ENCODE peak calls at places on chromosomes 13 and 19, in seven cellular contexts. P is stimulated activated naive CD8-positive, alpha-beta T cell treated with anti-CD3 and anti-CD28 coated beads, Interleukin-15, Interleukin-2, amounts not matched to agents 100 U/mL and 50 U/mL, for 24 hours; B is GM12864; F is adipocyte; H is GM04503; I is fibroblast of lung; N is NCI-H1694 treated with DMSO at 0.1 percent for 48 hours. R is an unnamed sample.

GRCh38 chr13:61600360-61601033 is 184.8 kb upstream of the PCDH20 start:
- DNase-seq in P (no peak), B (no peak), F (no peak), H (no peak), I (no peak), N (no peak), R (no peak)

GRCh38 chr13:21079761-21080730 is 18.7 kb upstream of the LATS2 start:
- DNase-seq in P (no peak), B (no peak), F (peak), H (peak), I (peak), N (no peak), R (no peak)

GRCh38 chr13:99468971-99469545 is 32.2 kb upstream of the TM9SF2 start:
- DNase-seq in P (no peak), B (no peak), F (peak), H (no peak), I (no peak), N (peak), R (no peak)

GRCh38 chr13:110116072-110116487 is 190.9 kb downstream of the COL4A1 start:
- DNase-seq in P (peak), B (no peak), F (peak), H (no peak), I (peak), N (no peak), R (peak)

GRCh38 chr19:13051581-13052165 is 51.0 kb downstream of the LYL1 start:
- DNase-seq in P (peak), B (no peak), F (peak), H (no peak), I (peak), N (no peak), R (no peak)

GRCh38 chr13:39159393-39159792 is 121.1 kb downstream of the NHLRC3 start:
- DNase-seq in P (peak), B (no peak), F (no peak), H (no peak), I (no peak), N (no peak), R (no peak)

GRCh38 chr13:35157143-35157755 is 215.2 kb downstream of the NBEA start:
- DNase-seq in P (peak), B (peak), F (peak), H (no peak), I (peak), N (peak), R (no peak)

GRCh38 chr19:15679089-15679488 is 6.2 kb downstream of the CYP4F12 start:
- DNase-seq in P (no peak), B (no peak), F (no peak), H (no peak), I (no peak), N (no peak), R (no peak)

GRCh38 chr19:51121257-51121656 is 3.4 kb upstream of the SIGLEC9 start:
- DNase-seq in P (no peak), B (no peak), F (no peak), H (no peak), I (no peak), N (no peak), R (no peak)